ENCODE peak calls at places on chromosome 17, in four cellular contexts. One of them, this sample, is unnamed.

GRCh38 chr17:41331606-41332005 is 16.1 kb upstream of the KRTAP17-1 start:
- DNase-seq in body of pancreas: no peak
- DNase-seq in testis: no peak
- DNase-seq in tibial artery: no peak
- DNase-seq in this sample: no peak

GRCh38 chr17:63633742-63634141 is 11.5 kb downstream of the MAP3K3 start:
- DNase-seq in testis: no peak
- DNase-seq in tibial artery: no peak
- DNase-seq in body of pancreas: no peak
- DNase-seq in this sample: no peak

GRCh38 chr17:17768415-17769088 is 68.2 kb downstream of the SREBF1 start:
- DNase-seq in testis: peak; percentile 34
- DNase-seq in tibial artery: no peak
- DNase-seq in body of pancreas: no peak
- DNase-seq in this sample: no peak

GRCh38 chr17:59762022-59762825 is 54.8 kb downstream of the VMP1 start:
- DNase-seq in testis: no peak
- DNase-seq in tibial artery: no peak
- DNase-seq in body of pancreas: peak; percentile 49
- DNase-seq in this sample: no peak

GRCh38 chr17:58338907-58339774 is 10.5 kb upstream of the TSPOAP1 start:
- DNase-seq in tibial artery: peak; percentile 76
- DNase-seq in body of pancreas: no peak
- DNase-seq in testis: no peak
- DNase-seq in this sample: no peak

GRCh38 chr17:45934044-45934979 is 40.0 kb downstream of the MAPT start:
- DNase-seq in body of pancreas: no peak
- DNase-seq in tibial artery: no peak
- DNase-seq in testis: no peak
- DNase-seq in this sample: no peak

GRCh38 chr17:35731239-35731931 is at the start of gene RASL10B:
- DNase-seq in tibial artery: peak; percentile 74
- DNase-seq in testis: peak; percentile 73
- DNase-seq in body of pancreas: peak; percentile 70
- DNase-seq in this sample: peak; percentile 83

GRCh38 chr17:17758443-17758842 is 77.2 kb downstream of the RAI1 start:
- DNase-seq in body of pancreas: no peak
- DNase-seq in testis: no peak
- DNase-seq in tibial artery: no peak
- DNase-seq in this sample: no peak

GRCh38 chr17:47692895-47693666 is 880 bp upstream of the TBKBP1 start:
- DNase-seq in body of pancreas: peak; percentile 63
- DNase-seq in testis: no peak
- DNase-seq in tibial artery: peak; percentile 54
- DNase-seq in this sample: peak; percentile 46

GRCh38 chr17:64004218-64004770 is 6.1 kb downstream of the PRR29 start:
- DNase-seq in testis: peak; percentile 2
- DNase-seq in body of pancreas: no peak
- DNase-seq in tibial artery: no peak
- DNase-seq in this sample: peak; percentile 13

GRCh38 chr17:31404028-31404949 is 12.8 kb downstream of the RAB11FIP4 start:
- DNase-seq in body of pancreas: peak; percentile 5
- DNase-seq in testis: no peak
- DNase-seq in tibial artery: peak; percentile 56
- DNase-seq in this sample: no peak

GRCh38 chr17:16406742-16407674 is 8.4 kb upstream of the TRPV2 start:
- DNase-seq in tibial artery: peak; percentile 83
- DNase-seq in body of pancreas: peak; percentile 37
- DNase-seq in testis: peak; percentile 21
- DNase-seq in this sample: peak; percentile 52

GRCh38 chr17:76487451-76488192 is 13.6 kb downstream of the RHBDF2 start:
- DNase-seq in tibial artery: no peak
- DNase-seq in testis: no peak
- DNase-seq in body of pancreas: no peak
- DNase-seq in this sample: no peak

GRCh38 chr17:40602445-40603443 is 37.5 kb upstream of the CCR7 start:
- DNase-seq in tibial artery: no peak
- DNase-seq in testis: no peak
- DNase-seq in body of pancreas: no peak
- DNase-seq in this sample: no peak

GRCh38 chr17:16313159-16314090 is 39.8 kb downstream of the CENPV start:
- DNase-seq in testis: no peak
- DNase-seq in body of pancreas: peak; percentile 14
- DNase-seq in tibial artery: no peak
- DNase-seq in this sample: peak; percentile 56

GRCh38 chr17:72223816-72224215 is 103.0 kb downstream of the SOX9 start:
- DNase-seq in testis: no peak
- DNase-seq in tibial artery: no peak
- DNase-seq in body of pancreas: no peak
- DNase-seq in this sample: no peak

GRCh38 chr17:72788950-72789585 is 303.4 kb downstream of the SLC39A11 start:
- DNase-seq in body of pancreas: no peak
- DNase-seq in testis: no peak
- DNase-seq in tibial artery: no peak
- DNase-seq in this sample: peak; percentile 46

GRCh38 chr17:681738-682137 is 32.9 kb downstream of the VPS53 start:
- DNase-seq in body of pancreas: no peak
- DNase-seq in testis: no peak
- DNase-seq in tibial artery: no peak
- DNase-seq in this sample: no peak

GRCh38 chr17:685006-685405 is 29.6 kb downstream of the VPS53 start:
- DNase-seq in body of pancreas: no peak
- DNase-seq in tibial artery: no peak
- DNase-seq in testis: no peak
- DNase-seq in this sample: no peak

GRCh38 chr17:683499-684254 is 31.0 kb downstream of the VPS53 start:
- DNase-seq in body of pancreas: no peak
- DNase-seq in testis: no peak
- DNase-seq in tibial artery: no peak
- DNase-seq in this sample: no peak

GRCh38 chr17:682150-682549 is 32.5 kb downstream of the VPS53 start:
- DNase-seq in tibial artery: no peak
- DNase-seq in testis: no peak
- DNase-seq in body of pancreas: no peak
- DNase-seq in this sample: no peak

DNA sequence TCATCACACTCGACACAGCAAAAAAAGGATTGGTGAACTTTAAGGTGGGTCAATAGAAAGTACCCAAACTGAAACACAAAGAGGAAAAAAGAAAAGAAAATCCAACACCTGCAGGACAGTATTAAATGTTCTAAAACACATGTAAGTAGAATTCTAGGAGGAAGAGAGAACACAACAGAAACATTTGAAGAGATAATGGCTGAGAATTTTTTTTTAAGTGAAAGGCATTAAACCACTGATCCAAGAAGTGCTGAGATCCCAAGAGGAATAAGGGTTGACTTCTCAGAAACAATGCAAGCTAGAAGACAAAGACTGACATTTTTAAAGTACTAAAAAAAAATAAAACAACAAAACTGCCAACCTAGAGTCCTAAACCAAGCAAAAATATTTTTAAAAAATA is 31.6 kb downstream of the VPS53 start:
- DNase-seq in body of pancreas: no peak
- DNase-seq in tibial artery: no peak
- DNase-seq in testis: no peak
- DNase-seq in this sample: no peak
- H3K27me3 ChIP-seq in body of pancreas: no peaks in the 10 kb centered on the region
- H3K27me3 ChIP-seq in tibial artery: no peaks in the 10 kb centered on the region
- H3K27me3 ChIP-seq in testis: no peaks in the 10 kb centered on the region
- H3K27me3 ChIP-seq in this sample: no peaks in the 10 kb centered on the region

DNA sequence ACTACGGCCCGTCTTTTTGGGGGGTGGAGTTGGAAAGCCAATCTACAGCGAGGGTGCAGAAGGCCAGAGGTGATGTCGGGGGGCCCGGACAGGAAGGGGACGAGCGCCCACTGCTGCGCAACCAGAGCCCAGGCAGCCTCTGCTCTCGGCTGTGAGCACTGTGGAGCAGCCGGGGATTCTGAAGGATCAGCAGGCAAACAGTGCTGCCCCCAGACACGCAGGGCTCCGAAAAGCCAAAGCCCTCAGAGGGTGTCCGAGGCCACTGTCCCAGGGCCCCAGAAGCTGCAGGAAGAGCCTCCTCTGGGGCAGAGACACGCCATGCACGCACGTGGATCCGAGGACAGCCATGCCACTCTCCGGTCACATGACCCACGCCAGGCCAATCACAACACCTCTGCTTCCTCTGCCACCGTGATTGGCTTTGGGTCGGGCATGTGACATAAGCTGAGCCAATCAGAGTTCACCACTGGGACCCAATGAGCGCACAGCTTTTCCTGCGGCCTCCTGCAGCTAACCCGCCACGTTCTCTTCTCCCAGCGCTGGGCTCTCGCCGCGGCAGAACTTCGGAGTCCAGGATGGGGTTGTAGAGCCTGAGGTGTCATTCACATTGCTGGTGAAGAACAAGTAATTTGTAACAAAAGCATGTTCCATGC is 40.7 kb downstream of the ACTG1 start:
- DNase-seq in body of pancreas: peak; percentile 52
- DNase-seq in tibial artery: peak; percentile 97
- DNase-seq in testis: peak; percentile 93
- DNase-seq in this sample: peak; percentile 74
- TF ChIP-seq CTCF in body of pancreas: peak; percentile 4
- TF ChIP-seq CTCF in tibial artery: peak; percentile 70
- TF ChIP-seq CTCF in testis: no peak
- TF ChIP-seq CTCF in this sample: no peak

DNA sequence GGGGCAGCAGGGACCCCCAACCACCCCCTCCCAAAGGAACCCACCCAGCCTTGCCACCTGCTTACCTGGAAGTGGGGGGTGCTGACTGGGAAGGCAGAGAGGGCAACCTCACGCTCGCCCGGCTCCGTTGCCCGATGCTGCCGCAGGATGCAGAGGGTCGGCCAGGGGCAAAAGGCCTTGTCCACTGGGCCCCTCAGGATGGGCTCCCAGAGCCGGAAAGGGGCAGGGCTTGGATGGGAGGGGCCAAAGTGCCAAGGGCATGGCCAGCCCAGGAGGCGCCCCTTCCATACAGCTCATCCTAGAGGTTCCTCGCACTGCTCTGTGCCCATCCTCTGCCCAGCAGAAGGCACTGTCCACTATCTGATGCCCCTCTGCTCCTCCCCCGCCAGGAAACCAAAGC is 59.4 kb downstream of the SRCIN1 start:
- DNase-seq in testis: no peak
- DNase-seq in tibial artery: no peak
- DNase-seq in body of pancreas: no peak
- DNase-seq in this sample: no peak
- H3K27me3 ChIP-seq in testis: no peaks in the 10 kb centered on the region
- H3K27me3 ChIP-seq in tibial artery: no peaks in the 10 kb centered on the region
- H3K27me3 ChIP-seq in body of pancreas: no peaks in the 10 kb centered on the region
- H3K27me3 ChIP-seq in this sample: no peaks in the 10 kb centered on the region

GRCh38 chr17:34178047-34178446 is 77.0 kb upstream of the CCL2 start:
- DNase-seq in testis: no peak
- DNase-seq in body of pancreas: no peak
- DNase-seq in tibial artery: no peak
- DNase-seq in this sample: no peak
- TF ChIP-seq CTCF in testis: no peak
- TF ChIP-seq CTCF in body of pancreas: no peak
- TF ChIP-seq CTCF in tibial artery: no peak
- TF ChIP-seq CTCF in this sample: no peak

GRCh38 chr17:55271958-55272710 is 7.4 kb downstream of the HLF start:
- DNase-seq in tibial artery: no peak
- DNase-seq in testis: no peak
- DNase-seq in body of pancreas: no peak
- DNase-seq in this sample: no peak

GRCh38 chr17:55269894-55270293 is 5.1 kb downstream of the HLF start:
- DNase-seq in testis: no peak
- DNase-seq in body of pancreas: no peak
- DNase-seq in tibial artery: no peak
- DNase-seq in this sample: no peak

GRCh38 chr17:55268649-55269480 is 4.1 kb downstream of the HLF start:
- DNase-seq in body of pancreas: no peak
- DNase-seq in tibial artery: no peak
- DNase-seq in testis: no peak
- DNase-seq in this sample: no peak

GRCh38 chr17:55272711-55273578 is 8.2 kb downstream of the HLF start:
- DNase-seq in tibial artery: no peak
- DNase-seq in testis: no peak
- DNase-seq in body of pancreas: no peak
- DNase-seq in this sample: no peak

GRCh38 chr17:55271223-55271571 is 6.4 kb downstream of the HLF start:
- DNase-seq in testis: no peak
- DNase-seq in tibial artery: no peak
- DNase-seq in body of pancreas: no peak
- DNase-seq in this sample: no peak
- H3K27me3 ChIP-seq in testis: no peaks in the 10 kb centered on the region
- H3K27me3 ChIP-seq in tibial artery: no peaks in the 10 kb centered on the region
- H3K27me3 ChIP-seq in body of pancreas: no peaks in the 10 kb centered on the region
- H3K27me3 ChIP-seq in this sample: no peaks in the 10 kb centered on the region

GRCh38 chr17:1577186-1577585 is 14.6 kb upstream of the PITPNA start:
- DNase-seq in testis: peak; percentile 70
- DNase-seq in tibial artery: peak; percentile 98
- DNase-seq in body of pancreas: peak; percentile 86
- DNase-seq in this sample: no peak
- TF ChIP-seq CTCF in testis: no peak
- TF ChIP-seq CTCF in tibial artery: no peak
- TF ChIP-seq CTCF in body of pancreas: no peak
- TF ChIP-seq CTCF in this sample: no peak

This sample was measured in Caco-2.